ENCODE peak calls at places on chromosomes 12 and 14, in nine cellular contexts. R, T, F, G, K, D, J, Y and N are unnamed samples.

GRCh38 chr12:12133259-12133658 is 62.5 kb downstream of the BCL2L14 start:
- DNase-seq in R (no peak), T (no peak), F (no peak), G (no peak), K (no peak), D (no peak), J (no peak), Y (no peak), N (no peak)

GRCh38 chr14:60094306-60094897 is 2.7 kb downstream of the PCNX4 start:
- DNase-seq in R (no peak), T (no peak), F (no peak), G (peak), K (no peak), D (peak), J (peak), Y (no peak), N (no peak)

GRCh38 chr14:69625299-69626131 is 14.1 kb downstream of the SUSD6 start:
- DNase-seq in R (no peak), T (no peak), F (no peak), G (peak), K (peak), D (peak), J (peak), Y (peak), N (peak)

GRCh38 chr12:17038923-17039322 is 433.0 kb upstream of the LMO3 start:
- DNase-seq in R (no peak), T (no peak), F (no peak), G (no peak), K (no peak), D (no peak), J (no peak), Y (no peak), N (no peak)

GRCh38 chr12:12443482-12443881 is 86.6 kb downstream of the BORCS5 start:
- DNase-seq in R (no peak), T (no peak), F (no peak), G (peak), K (no peak), D (no peak), J (no peak), Y (no peak), N (no peak)

GRCh38 chr14:38339704-38340103 is 83.8 kb upstream of the CLEC14A start:
- DNase-seq in R (peak), T (no peak), F (no peak), G (peak), K (no peak), D (peak), J (no peak), Y (no peak), N (no peak)

GRCh38 chr14:44966601-44967336 is 4.8 kb downstream of the TOGARAM1 start:
- DNase-seq in R (no peak), T (no peak), F (no peak), G (no peak), K (no peak), D (no peak), J (no peak), Y (no peak), N (no peak)

GRCh38 chr12:24573621-24574020 is 375.3 kb downstream of the BCAT1 start:
- DNase-seq in R (no peak), T (no peak), F (no peak), G (no peak), K (no peak), D (no peak), J (no peak), Y (no peak), N (no peak)

GRCh38 chr14:85317491-85318021 is 212.4 kb upstream of the FLRT2 start:
- DNase-seq in R (no peak), T (no peak), F (no peak), G (no peak), K (no peak), D (peak), J (no peak), Y (no peak), N (no peak)

GRCh38 chr12:106739815-106740552 is 34.5 kb upstream of the RIC8B start:
- DNase-seq in R (no peak), T (no peak), F (no peak), G (peak), K (no peak), D (no peak), J (peak), Y (no peak), N (no peak)

GRCh38 chr12:101877816-101878811 is 734 bp downstream of the DRAM1 start:
- DNase-seq in R (no peak), T (no peak), F (no peak), G (peak), K (no peak), D (peak), J (no peak), Y (peak), N (no peak)

GRCh38 chr12:101715045-101715444 is 17.6 kb downstream of the CHPT1 start:
- DNase-seq in R (no peak), T (no peak), F (no peak), G (no peak), K (no peak), D (no peak), J (no peak), Y (no peak), N (no peak)

GRCh38 chr14:49106721-49107689 is 479.2 kb downstream of the RPS29 start:
- DNase-seq in R (no peak), T (no peak), F (no peak), G (no peak), K (no peak), D (no peak), J (peak), Y (no peak), N (no peak)

GRCh38 chr12:106973545-106973944 is 13.4 kb downstream of the MTERF2 start:
- DNase-seq in R (no peak), T (no peak), F (no peak), G (no peak), K (no peak), D (no peak), J (no peak), Y (no peak), N (no peak)

GRCh38 chr12:102811125-102811737 is 105.8 kb downstream of the PAH start:
- DNase-seq in R (no peak), T (peak), F (no peak), G (peak), K (no peak), D (peak), J (no peak), Y (no peak), N (no peak)

GRCh38 chr12:45619736-45620135 is 109.8 kb upstream of the ARID2 start:
- DNase-seq in R (no peak), T (no peak), F (no peak), G (no peak), K (no peak), D (no peak), J (no peak), Y (no peak), N (no peak)

GRCh38 chr12:118102609-118103008 is 1.2 kb downstream of the VSIG10 start:
- DNase-seq in R (no peak), T (no peak), F (no peak), G (no peak), K (no peak), D (no peak), J (no peak), Y (no peak), N (no peak)

GRCh38 chr12:3668479-3669165 is 84.3 kb downstream of the CRACR2A start:
- DNase-seq in R (no peak), T (no peak), F (no peak), G (no peak), K (no peak), D (no peak), J (no peak), Y (no peak), N (no peak)

DNA sequence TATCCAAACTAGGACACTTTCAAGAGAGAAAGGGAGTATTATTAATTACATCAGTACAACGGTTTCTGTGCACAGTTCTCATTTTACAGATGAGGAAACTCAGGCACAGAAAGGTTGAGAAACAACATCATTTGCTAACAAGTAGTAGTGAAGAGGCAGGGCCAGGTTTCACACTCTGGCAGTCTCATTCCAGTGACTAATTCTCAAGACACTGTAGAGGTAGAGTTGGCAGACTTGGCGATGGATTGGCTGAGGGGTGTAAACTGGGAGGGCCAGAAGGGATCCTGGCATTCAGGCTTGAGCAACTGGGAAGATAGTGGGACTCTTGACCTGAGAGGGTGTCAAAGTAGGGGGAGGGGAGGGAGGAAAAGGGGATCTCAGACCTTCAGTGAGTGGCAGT is 73.8 kb upstream of the BDKRB2 start:
- DNase-seq in R (no peak), T (no peak), F (no peak), G (peak), K (no peak), D (peak), J (no peak), Y (peak), N (no peak)
- H3K4me3 ChIP-seq in R (no peak), T (no peak), F (no peak), G (no peak), K (no peak), D (no peak), J (no peak), Y (no peak), N (no peak)

DNA sequence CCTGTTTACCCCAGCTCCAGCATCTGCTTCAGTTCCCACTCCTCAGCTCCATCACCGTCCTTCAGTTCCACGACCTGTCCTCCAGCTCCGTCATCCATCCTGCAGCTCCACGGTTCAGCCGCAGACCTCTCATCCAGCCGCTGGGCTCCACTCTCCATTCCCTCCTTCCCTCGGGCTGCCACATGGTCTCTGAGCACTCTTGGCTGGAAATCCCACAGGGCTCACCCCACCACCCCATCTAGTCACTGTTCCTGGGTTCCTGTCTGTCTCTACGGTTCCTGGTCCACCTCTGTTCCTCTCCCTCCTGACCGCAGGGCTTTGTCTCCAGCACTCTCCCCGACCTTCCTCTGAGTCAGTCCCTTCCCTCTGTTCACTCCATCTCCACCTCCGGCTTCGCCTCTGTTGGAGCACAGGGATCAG is 3.2 kb upstream of the P3H3 start:
- DNase-seq in R (no peak), T (no peak), F (no peak), G (peak), K (no peak), D (peak), J (peak), Y (no peak), N (no peak)
- H3K4me3 ChIP-seq in R (peak), T (no peak), F (no peak), G (no peak), K (no peak), D (peak), J (peak), Y (no peak), N (no peak)

GRCh38 chr12:108167974-108168373 is 38.9 kb downstream of the WSCD2 start:
- DNase-seq in R (no peak), T (no peak), F (no peak), G (no peak), K (no peak), D (no peak), J (no peak), Y (no peak), N (no peak)

GRCh38 chr12:108172033-108172432 is 42.9 kb downstream of the WSCD2 start:
- DNase-seq in R (no peak), T (no peak), F (no peak), G (no peak), K (no peak), D (no peak), J (no peak), Y (no peak), N (no peak)

GRCh38 chr12:108169671-108170070 is 40.6 kb downstream of the WSCD2 start:
- DNase-seq in R (no peak), T (no peak), F (no peak), G (no peak), K (no peak), D (no peak), J (no peak), Y (no peak), N (no peak)

GRCh38 chr12:108170164-108170563 is 41.1 kb downstream of the WSCD2 start:
- DNase-seq in R (no peak), T (no peak), F (no peak), G (no peak), K (no peak), D (no peak), J (no peak), Y (no peak), N (no peak)

DNA sequence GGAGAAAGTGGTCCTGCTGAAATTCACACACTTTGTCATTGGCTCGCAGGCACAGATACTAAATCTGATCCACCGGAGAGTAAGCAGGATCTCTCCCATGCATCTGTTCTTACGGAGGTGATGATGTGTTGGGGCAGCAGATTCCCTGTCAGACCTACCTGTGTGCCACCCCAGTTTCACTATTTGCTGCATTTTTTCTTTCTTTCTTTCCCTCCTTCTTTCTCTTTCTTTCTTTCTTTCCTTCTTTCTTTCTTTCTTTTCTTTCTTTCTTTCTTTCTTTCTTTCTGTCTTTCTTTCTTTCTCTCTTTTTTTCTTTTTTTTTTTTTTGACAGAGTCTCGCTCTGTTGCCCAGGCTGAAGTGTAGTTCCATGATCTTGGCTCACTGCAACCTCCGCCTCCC is 37.4 kb downstream of the WSCD2 start:
- DNase-seq in R (no peak), T (no peak), F (no peak), G (no peak), K (no peak), D (no peak), J (no peak), Y (no peak), N (no peak)
- H3K4me3 ChIP-seq in R (no peak), T (no peak), F (no peak), G (no peak), K (no peak), D (no peak), J (no peak), Y (no peak), N (no peak)

DNA sequence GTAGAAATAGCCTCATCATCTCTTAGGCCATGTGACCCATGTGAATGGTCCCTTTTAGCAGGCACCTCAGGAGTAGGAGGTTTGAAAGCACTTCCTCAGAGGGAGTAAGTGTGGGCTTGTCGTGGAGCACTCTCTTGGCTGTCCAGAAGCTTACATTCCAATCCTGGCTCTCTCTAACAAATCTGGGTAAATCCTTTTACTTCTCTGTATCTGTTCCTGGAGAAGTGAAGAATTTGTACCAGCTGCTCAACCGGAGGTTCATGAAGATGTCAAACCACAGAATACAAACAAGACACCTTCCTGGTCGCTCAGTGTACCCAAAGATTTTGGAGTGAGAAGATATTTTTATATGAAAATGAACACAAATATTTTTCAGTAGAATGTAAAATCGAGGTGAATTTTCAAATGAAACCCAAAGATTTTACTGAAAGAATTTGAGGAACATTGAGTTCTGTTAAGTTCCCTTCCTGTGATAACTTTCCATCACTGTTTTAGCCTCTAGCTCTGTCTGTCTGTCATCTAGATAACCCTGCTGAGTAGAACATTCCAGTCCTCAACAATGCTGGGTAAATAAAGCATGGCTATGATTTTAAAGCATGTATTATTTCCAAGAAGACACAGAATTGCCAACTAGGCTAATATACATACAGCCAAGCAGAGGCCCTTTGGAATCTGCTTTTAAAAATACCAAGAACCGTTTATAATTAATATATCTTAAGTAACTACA is 263.9 kb upstream of the RGS6 start:
- DNase-seq in R (no peak), T (no peak), F (no peak), G (peak), K (no peak), D (peak), J (peak), Y (no peak), N (no peak)
- H3K4me3 ChIP-seq in R (no peak), T (no peak), F (no peak), G (no peak), K (no peak), D (no peak), J (no peak), Y (no peak), N (no peak)

DNA sequence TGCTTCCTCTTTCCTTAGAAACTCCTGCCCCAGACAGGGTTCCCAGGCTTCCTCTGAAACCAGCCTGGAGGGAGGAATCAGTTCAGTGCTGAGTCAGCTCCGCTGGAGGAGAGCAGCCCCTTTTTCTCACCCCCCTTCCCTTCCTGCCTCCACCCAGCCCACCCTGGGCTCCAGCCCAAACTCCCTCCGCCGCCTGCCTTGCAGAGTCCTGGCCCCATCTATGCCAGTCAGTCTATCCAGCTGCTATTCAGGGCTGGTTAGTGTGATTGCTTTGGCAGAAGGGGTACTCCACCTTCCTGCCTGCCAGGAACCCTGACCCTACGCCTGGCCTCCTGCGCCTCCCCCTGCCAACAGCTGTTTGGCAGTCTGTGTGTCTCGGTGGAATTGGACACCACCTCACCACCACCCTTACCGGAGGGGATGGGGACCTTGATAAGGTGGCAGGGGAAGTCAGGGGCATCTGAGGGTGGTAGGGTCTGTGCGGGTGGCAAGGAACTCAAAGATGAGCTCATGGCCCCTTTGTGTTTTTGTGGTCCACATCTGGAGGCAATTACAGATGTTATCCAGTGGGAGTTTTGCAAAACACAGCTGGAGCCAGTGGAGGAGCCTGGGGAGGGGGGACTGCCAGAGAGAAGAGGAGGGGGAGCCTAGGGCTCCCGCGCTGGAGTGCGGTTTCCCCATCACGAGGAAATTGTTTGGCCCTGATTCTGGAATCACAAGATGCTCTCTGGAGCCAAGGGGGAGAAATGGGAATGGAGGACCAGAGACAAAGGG is 12.2 kb downstream of the MMP14 start:
- DNase-seq in R (no peak), T (peak), F (peak), G (peak), K (no peak), D (peak), J (peak), Y (peak), N (no peak)
- H3K4me3 ChIP-seq in R (no peak), T (peak), F (no peak), G (no peak), K (no peak), D (peak), J (peak), Y (no peak), N (no peak)